ENCODE peak calls at places on chromosomes 2 and 18, in six cellular contexts. P is HCT116, U is K562, J is NT2/D1, E is HepG2, C is H1. Y is an unnamed sample.

GRCh38 chr2:80073134-80073561 is 231.4 kb downstream of the LRRTM1 start:
- DNase-seq in P (peak), U (peak), J (peak), E (peak), C (no peak), Y (peak)

GRCh38 chr2:11389551-11390528 is 45.4 kb upstream of the ROCK2 start:
- DNase-seq in P (no peak), U (no peak), J (no peak), E (peak), C (no peak), Y (no peak)

GRCh38 chr18:45722899-45723298 is 1.1 kb upstream of the SLC14A1 start:
- DNase-seq in P (peak), U (peak), J (peak), E (peak), C (peak), Y (peak)

GRCh38 chr2:196413821-196414274 is 225.7 kb upstream of the CCDC150 start:
- DNase-seq in P (no peak), U (no peak), J (no peak), E (no peak), C (no peak), Y (peak)

GRCh38 chr2:220998156-220998555 is 573.9 kb downstream of the EPHA4 start:
- DNase-seq in P (no peak), U (no peak), J (no peak), E (no peak), C (no peak), Y (no peak)

GRCh38 chr2:170313636-170314348 is 135.8 kb downstream of the MYO3B start:
- DNase-seq in P (no peak), U (no peak), J (no peak), E (no peak), C (no peak), Y (no peak)

GRCh38 chr18:68177807-68178702 is 536.9 kb downstream of the TMX3 start:
- DNase-seq in P (no peak), U (no peak), J (no peak), E (peak), C (no peak), Y (no peak)

GRCh38 chr2:180656455-180656847 is 324.0 kb upstream of the UBE2E3 start:
- DNase-seq in P (peak), U (no peak), J (no peak), E (peak), C (no peak), Y (no peak)

GRCh38 chr2:118003396-118003824 is 10.5 kb downstream of the CCDC93 start:
- DNase-seq in P (peak), U (peak), J (peak), E (peak), C (no peak), Y (peak)

GRCh38 chr2:108139521-108139920 is 100.2 kb upstream of the SULT1C3 start:
- DNase-seq in P (no peak), U (no peak), J (peak), E (peak), C (no peak), Y (no peak)

GRCh38 chr18:74281011-74281638 is 10.6 kb downstream of the CYB5A start:
- DNase-seq in P (no peak), U (no peak), J (peak), E (no peak), C (no peak), Y (no peak)

GRCh38 chr2:241142063-241142462 is 7.2 kb downstream of the PASK start:
- DNase-seq in P (no peak), U (no peak), J (no peak), E (no peak), C (no peak), Y (no peak)

GRCh38 chr2:175282300-175282699 is 100.8 kb upstream of the ATP5MC3 start:
- DNase-seq in P (peak), U (peak), J (no peak), E (peak), C (no peak), Y (no peak)

GRCh38 chr2:127516031-127516430 is 10.3 kb downstream of the IWS1 start:
- DNase-seq in P (no peak), U (no peak), J (no peak), E (no peak), C (no peak), Y (no peak)

GRCh38 chr2:30522421-30522820 is 75.4 kb downstream of the LCLAT1 start:
- DNase-seq in P (no peak), U (no peak), J (no peak), E (no peak), C (no peak), Y (no peak)

GRCh38 chr2:179602452-179602851 is 259.0 kb downstream of the ZNF385B start:
- DNase-seq in P (no peak), U (no peak), J (no peak), E (no peak), C (no peak), Y (no peak)

GRCh38 chr18:49186242-49186641 is 235.5 kb upstream of the SMAD7 start:
- DNase-seq in P (no peak), U (no peak), J (no peak), E (no peak), C (no peak), Y (no peak)

GRCh38 chr2:230942371-230942770 is 17.3 kb upstream of the GPR55 start:
- DNase-seq in P (no peak), U (peak), J (no peak), E (no peak), C (no peak), Y (no peak)

GRCh38 chr18:79523738-79524180 is 128.0 kb downstream of the NFATC1 start:
- DNase-seq in P (no peak), U (no peak), J (no peak), E (no peak), C (no peak), Y (peak)

GRCh38 chr2:233822781-233823730 is 31.3 kb downstream of the HJURP start:
- DNase-seq in P (no peak), U (no peak), J (no peak), E (no peak), C (no peak), Y (no peak)

GRCh38 chr18:45449761-45450227 is 165.5 kb upstream of the SLC14A2 start:
- DNase-seq in P (no peak), U (no peak), J (no peak), E (no peak), C (no peak), Y (no peak)

GRCh38 chr2:27309651-27310050 is 1.4 kb upstream of the UCN start:
- DNase-seq in P (no peak), U (no peak), J (no peak), E (no peak), C (no peak), Y (no peak)

GRCh38 chr18:44036500-44036899 is 644.2 kb upstream of the SETBP1 start:
- DNase-seq in P (no peak), U (no peak), J (no peak), E (no peak), C (no peak), Y (no peak)

GRCh38 chr2:113078350-113078839 is 10.6 kb downstream of the IL1F10 start:
- DNase-seq in P (peak), U (no peak), J (no peak), E (no peak), C (no peak), Y (no peak)

GRCh38 chr2:174326880-174327558 is 7.7 kb upstream of the SP9 start:
- DNase-seq in P (no peak), U (no peak), J (no peak), E (no peak), C (no peak), Y (no peak)

GRCh38 chr2:236541008-236541562 is 28.5 kb upstream of the ACKR3 start:
- DNase-seq in P (no peak), U (no peak), J (no peak), E (no peak), C (no peak), Y (no peak)

GRCh38 chr2:159600752-159601151 is 15.6 kb downstream of the BAZ2B start:
- DNase-seq in P (peak), U (no peak), J (no peak), E (peak), C (no peak), Y (no peak)

GRCh38 chr2:14975401-14975800 is 342.9 kb downstream of the LRATD1 start:
- DNase-seq in P (no peak), U (no peak), J (no peak), E (no peak), C (no peak), Y (no peak)

GRCh38 chr18:33505297-33505696 is 64.8 kb upstream of the CCDC178 start:
- DNase-seq in P (no peak), U (no peak), J (no peak), E (no peak), C (no peak), Y (no peak)

GRCh38 chr2:20592106-20593071 is 58.5 kb downstream of the HS1BP3 start:
- DNase-seq in P (no peak), U (peak), J (no peak), E (peak), C (no peak), Y (no peak)
- TF ChIP-seq YY1 in P (no peak), U (no peak), J (no peak), E (peak), C (no peak), Y (no peak)

DNA sequence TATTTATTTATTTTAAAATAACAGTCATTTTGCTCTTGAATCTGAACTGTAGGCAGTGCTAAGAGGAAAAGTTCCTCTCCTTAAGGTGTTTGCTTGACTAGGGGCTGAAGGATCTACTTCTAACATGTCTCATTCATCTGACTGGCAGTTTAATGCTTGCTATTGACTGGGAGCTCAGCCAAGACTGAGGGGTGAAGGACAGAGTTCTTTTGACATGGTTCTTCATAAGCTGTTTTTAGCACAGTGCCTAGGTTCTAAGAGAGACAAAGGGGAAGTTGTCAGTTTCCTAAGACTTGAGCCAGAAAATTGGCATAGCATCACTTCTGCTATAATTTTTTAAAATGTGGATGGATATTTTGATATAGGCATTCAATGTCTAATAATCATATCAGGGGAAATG is 73.0 kb downstream of the COMMD1 start:
- DNase-seq in P (no peak), U (no peak), J (no peak), E (peak), C (no peak), Y (peak)
- TF ChIP-seq ZNF274 in P (no peak), U (no peak), J (no peak), E (no peak), C (no peak), Y (no peak)

DNA sequence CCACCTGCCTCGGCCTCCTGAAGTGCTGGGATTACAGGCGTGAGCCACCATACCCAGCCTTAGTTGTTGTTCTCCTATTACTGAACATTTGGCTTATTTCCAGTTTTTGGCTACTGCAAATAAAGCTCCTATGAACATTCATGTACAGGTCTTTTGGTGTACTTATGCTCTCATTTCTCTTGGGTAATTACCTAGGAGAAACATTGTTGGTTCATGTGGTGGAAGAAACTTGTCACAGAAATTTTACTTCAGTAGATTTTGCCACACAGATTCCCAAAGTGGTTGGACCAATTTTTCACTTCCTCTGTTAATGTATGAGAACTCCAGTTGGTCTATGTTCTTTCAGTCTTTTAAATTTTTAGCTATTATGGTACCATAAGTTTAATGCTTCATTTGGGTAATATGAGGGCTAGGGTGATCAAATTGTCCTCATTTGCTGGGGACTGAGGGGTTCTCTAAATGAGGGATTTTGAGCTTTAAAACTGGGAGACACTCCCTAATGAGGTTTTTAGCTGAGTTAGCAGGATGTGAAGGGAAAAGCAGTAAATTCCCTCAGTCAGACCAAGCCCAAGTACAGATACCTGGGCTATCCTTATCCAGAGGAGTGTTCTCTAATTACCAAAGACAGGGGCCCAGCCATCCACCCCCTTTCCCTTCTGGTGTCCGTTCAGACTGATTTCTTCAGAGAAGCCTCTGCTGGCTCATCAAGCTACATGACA is 33.9 kb downstream of the MTA3 start:
- DNase-seq in P (no peak), U (no peak), J (no peak), E (peak), C (no peak), Y (peak)
- TF ChIP-seq YY1 in P (no peak), U (no peak), J (no peak), E (no peak), C (no peak), Y (no peak)

GRCh38 chr2:166900700-166901099 is 12.4 kb downstream of the XIRP2 start:
- DNase-seq in P (no peak), U (no peak), J (no peak), E (peak), C (no peak), Y (no peak)
- TF ChIP-seq ZNF274 in P (no peak), U (no peak), J (no peak), E (no peak), C (no peak), Y (no peak)